ENCODE peak calls at places on chromosome 3, in six cellular contexts. P is HFF-Myc, F is IMR-90, H is tibial nerve, C is AG04450, L is transverse colon. D is an unnamed sample.

GRCh38 chr3:47897954-47898353 is 95.0 kb downstream of the DHX30 start:
- DNase-seq in P (no peak), F (no peak), H (no peak), C (no peak), L (no peak), D (no peak)

GRCh38 chr3:193556841-193557240 is 2.1 kb upstream of the ATP13A4 start:
- DNase-seq in P (no peak), F (no peak), H (no peak), C (no peak), L (peak; percentile 75), D (no peak)

GRCh38 chr3:133494469-133494868 is 79.0 kb upstream of the CDV3 start:
- DNase-seq in P (no peak), F (peak; percentile 20), H (no peak), C (no peak), L (no peak), D (no peak)

GRCh38 chr3:53821631-53822068 is 24.6 kb downstream of the CHDH start:
- DNase-seq in P (no peak), F (peak; percentile 22), H (no peak), C (no peak), L (no peak), D (no peak)

GRCh38 chr3:181549266-181549665 is 162.5 kb upstream of the SOX2 start:
- DNase-seq in P (no peak), F (no peak), H (no peak), C (no peak), L (no peak), D (no peak)

GRCh38 chr3:129121016-129121791 is 400 bp downstream of the RAB43 start:
- DNase-seq in P (no peak), F (peak; percentile 26), H (no peak), C (no peak), L (peak; percentile 19), D (no peak)

GRCh38 chr3:56415672-56416071 is 52.6 kb downstream of the ERC2 start:
- DNase-seq in P (no peak), F (no peak), H (no peak), C (no peak), L (no peak), D (no peak)

GRCh38 chr3:42094128-42094527 is 3.0 kb downstream of the TRAK1 start:
- DNase-seq in P (no peak), F (no peak), H (no peak), C (no peak), L (no peak), D (no peak)

GRCh38 chr3:129383292-129383860 is 45.1 kb downstream of the EFCAB12 start:
- DNase-seq in P (peak; percentile 57), F (peak; percentile 85), H (no peak), C (peak; percentile 49), L (peak; percentile 42), D (no peak)

GRCh38 chr3:150740733-150741496 is 22.1 kb downstream of the SIAH2 start:
- DNase-seq in P (no peak), F (no peak), H (no peak), C (no peak), L (no peak), D (no peak)

GRCh38 chr3:151003024-151003771 is 30.7 kb upstream of the CLRN1 start:
- DNase-seq in P (no peak), F (peak; percentile 46), H (no peak), C (no peak), L (no peak), D (peak; percentile 76)

GRCh38 chr3:9251055-9251786 is 1.8 kb upstream of the SRGAP3 start:
- DNase-seq in P (no peak), F (no peak), H (no peak), C (no peak), L (no peak), D (no peak)

GRCh38 chr3:161691677-161692076 is 195.1 kb downstream of the OTOL1 start:
- DNase-seq in P (no peak), F (no peak), H (no peak), C (no peak), L (no peak), D (no peak)

GRCh38 chr3:23915537-23916108 is 1.2 kb downstream of the NKIRAS1 start:
- DNase-seq in P (no peak), F (peak; percentile 64), H (no peak), C (no peak), L (no peak), D (no peak)

GRCh38 chr3:82520846-82521245 is 759.4 kb upstream of the GBE1 start:
- DNase-seq in P (no peak), F (no peak), H (no peak), C (no peak), L (no peak), D (no peak)

GRCh38 chr3:17111556-17111955 is 226.8 kb downstream of the PLCL2 start:
- DNase-seq in P (no peak), F (peak; percentile 31), H (no peak), C (no peak), L (no peak), D (no peak)

GRCh38 chr3:129593230-129593594 is 13.3 kb downstream of the PLXND1 start:
- DNase-seq in P (no peak), F (no peak), H (no peak), C (no peak), L (no peak), D (no peak)

GRCh38 chr3:14725015-14725431 is 50.1 kb downstream of the C3orf20 start:
- DNase-seq in P (peak; percentile 6), F (peak; percentile 64), H (no peak), C (peak; percentile 61), L (peak; percentile 22), D (no peak)

GRCh38 chr3:31409866-31410265 is 122.9 kb upstream of the STT3B start:
- DNase-seq in P (no peak), F (no peak), H (no peak), C (no peak), L (no peak), D (no peak)

GRCh38 chr3:142134799-142135325 is 14.5 kb downstream of the TFDP2 start:
- DNase-seq in P (no peak), F (no peak), H (no peak), C (no peak), L (no peak), D (no peak)

GRCh38 chr3:15384510-15385237 is 42.7 kb downstream of the METTL6 start:
- DNase-seq in P (no peak), F (no peak), H (no peak), C (no peak), L (no peak), D (no peak)

GRCh38 chr3:30142946-30143345 is 463.5 kb upstream of the TGFBR2 start:
- DNase-seq in P (no peak), F (no peak), H (no peak), C (no peak), L (no peak), D (no peak)

GRCh38 chr3:70753572-70753971 is 441.1 kb upstream of the MDFIC2 start:
- DNase-seq in P (no peak), F (no peak), H (no peak), C (no peak), L (no peak), D (no peak)

GRCh38 chr3:141105828-141106628 is 54.9 kb downstream of the SPSB4 start:
- DNase-seq in P (peak; percentile 70), F (peak; percentile 86), H (peak; percentile 66), C (peak; percentile 69), L (peak; percentile 68), D (peak; percentile 32)

GRCh38 chr3:17176757-17177156 is 292.0 kb downstream of the PLCL2 start:
- DNase-seq in P (no peak), F (no peak), H (no peak), C (no peak), L (no peak), D (no peak)

GRCh38 chr3:118943597-118943996 is 91.0 kb downstream of the IGSF11 start:
- DNase-seq in P (no peak), F (no peak), H (no peak), C (no peak), L (no peak), D (no peak)

GRCh38 chr3:129162729-129163579 is 2.1 kb upstream of the ISY1 start:
- DNase-seq in P (no peak), F (no peak), H (no peak), C (no peak), L (no peak), D (no peak)

GRCh38 chr3:148992027-148992634 is 791 bp downstream of the GYG1 start:
- DNase-seq in P (no peak), F (no peak), H (no peak), C (no peak), L (peak; percentile 53), D (no peak)

GRCh38 chr3:77906102-77906709 is 866.3 kb downstream of the ROBO2 start:
- DNase-seq in P (no peak), F (no peak), H (no peak), C (no peak), L (no peak), D (peak; percentile 52)

GRCh38 chr3:40237892-40238571 is 71.5 kb upstream of the EIF1B start:
- DNase-seq in P (no peak), F (peak; percentile 2), H (no peak), C (no peak), L (no peak), D (peak; percentile 2)
- TF ChIP-seq CTCF in P (no peak), F (no peak), H (no peak), C (peak; percentile 36), L (no peak), D (peak; percentile 49)

GRCh38 chr3:187104342-187104741 is 35.0 kb downstream of the RPL39L start:
- DNase-seq in P (no peak), F (no peak), H (no peak), C (no peak), L (no peak), D (no peak)

GRCh38 chr3:187101184-187102072 is 37.9 kb downstream of the RPL39L start:
- DNase-seq in P (peak; percentile 89), F (peak; percentile 71), H (peak; percentile 71), C (peak; percentile 39), L (peak; percentile 77), D (peak; percentile 16)

GRCh38 chr3:187103251-187103650 is 36.0 kb downstream of the RPL39L start:
- DNase-seq in P (no peak), F (no peak), H (no peak), C (no peak), L (no peak), D (no peak)

GRCh38 chr3:187104956-187105355 is 34.3 kb downstream of the RPL39L start:
- DNase-seq in P (no peak), F (no peak), H (no peak), C (no peak), L (no peak), D (no peak)

GRCh38 chr3:187102073-187102634 is 37.1 kb downstream of the RPL39L start:
- DNase-seq in P (no peak), F (peak; percentile 1), H (no peak), C (no peak), L (no peak), D (no peak)
- H3K4me3 ChIP-seq in P (peak overlapping the region; percentile 16), F (peak overlapping the region; percentile 41), H (peak overlapping the region; percentile 17), C (peak overlapping the region; percentile 48), L (no peak overlapping the region), D (peak overlapping the region; percentile 38)

GRCh38 chr3:13346481-13347389 is 73.4 kb downstream of the NUP210 start:
- DNase-seq in P (no peak), F (no peak), H (no peak), C (no peak), L (peak; percentile 17), D (no peak)
- TF ChIP-seq CTCF in P (no peak), F (no peak), H (peak; percentile 7), C (no peak), L (no peak), D (no peak)

DNA sequence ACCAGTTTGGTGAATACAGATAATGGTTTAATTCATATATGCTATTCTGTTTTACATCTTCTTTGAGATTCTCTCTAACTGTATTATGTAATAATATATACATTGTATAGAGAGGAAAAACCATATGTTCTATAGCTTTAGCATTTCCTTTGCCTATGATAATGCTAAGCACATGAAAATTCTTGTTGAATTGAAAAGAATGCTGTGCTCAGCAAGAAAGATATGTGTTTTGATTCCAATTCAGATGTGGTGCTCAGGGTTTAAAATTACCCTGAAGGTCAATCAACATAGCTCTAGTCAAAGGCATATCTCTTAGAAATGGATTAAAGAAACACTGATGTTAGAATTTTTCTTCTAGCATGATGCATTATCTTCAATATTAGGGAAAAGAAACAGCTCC is 8.5 kb upstream of the TUSC7 start:
- DNase-seq in P (no peak), F (no peak), H (no peak), C (no peak), L (no peak), D (no peak)
- H3K4me3 ChIP-seq in P (no peak overlapping the region), F (no peak overlapping the region), H (no peak overlapping the region), C (no peak overlapping the region), L (no peak overlapping the region), D (no peak overlapping the region)

D was measured in epithelial cell of proximal tubule.